ENCODE peak calls at places on chromosomes 16 and 17, in eight cellular contexts. O, M, T, W, L, Z, Y and V are unnamed samples.

GRCh38 chr17:71472809-71473789 is 647.7 kb upstream of the SOX9 start:
- DNase-seq in L (no peak), T (no peak), Z (no peak), M (peak), O (peak), W (no peak), Y (no peak), V (peak)

GRCh38 chr16:73885319-73885718 is 411.3 kb upstream of the PSMD7 start:
- DNase-seq in L (no peak), O (no peak), M (no peak), W (no peak), Y (no peak), T (no peak), Z (no peak), V (no peak)

GRCh38 chr16:50534556-50534955 is 13.6 kb upstream of the NKD1 start:
- DNase-seq in Y (no peak), Z (no peak), W (no peak), L (no peak), M (no peak), T (no peak), O (no peak), V (no peak)

GRCh38 chr16:4370570-4371480 is 823 bp upstream of the VASN start:
- DNase-seq in T (no peak), Z (no peak), M (peak), Y (peak), L (peak), W (peak), O (peak), V (peak)

GRCh38 chr16:29148867-29149272 is 164.0 kb downstream of the LAT start:
- DNase-seq in O (no peak), L (no peak), T (no peak), W (peak), M (no peak), Z (no peak), Y (no peak), V (no peak)

GRCh38 chr17:50088952-50089825 is 6.0 kb upstream of the PDK2 start:
- DNase-seq in T (no peak), W (no peak), O (no peak), Z (no peak), Y (no peak), L (no peak), M (no peak), V (no peak)

GRCh38 chr17:46194393-46195216 is 1.4 kb upstream of the KANSL1 start:
- DNase-seq in Y (no peak), W (no peak), M (no peak), L (peak), Z (peak), O (no peak), T (no peak), V (peak)

GRCh38 chr16:57645691-57646387 is 17.4 kb downstream of the ADGRG1 start:
- DNase-seq in L (no peak), M (no peak), W (peak), T (no peak), O (no peak), Y (no peak), Z (no peak), V (peak)

GRCh38 chr16:89956511-89957213 is 8.1 kb downstream of the DEF8 start:
- DNase-seq in T (no peak), Y (no peak), W (no peak), L (no peak), O (no peak), Z (no peak), M (no peak), V (no peak)

GRCh38 chr17:29059281-29059680 is 16.3 kb downstream of the PIPOX start:
- DNase-seq in W (no peak), O (no peak), T (no peak), Y (no peak), M (no peak), L (no peak), Z (no peak), V (peak)

GRCh38 chr16:66137853-66138252 is 228.6 kb upstream of the CDH5 start:
- DNase-seq in W (no peak), Z (no peak), O (no peak), M (no peak), Y (no peak), L (no peak), T (no peak), V (no peak)

GRCh38 chr17:69960755-69961154 is 114.3 kb upstream of the KCNJ16 start:
- DNase-seq in Y (peak), T (no peak), L (peak), O (peak), M (no peak), W (peak), Z (no peak), V (peak)

GRCh38 chr17:48565024-48565558 is 13.1 kb downstream of the HOXB4 start:
- DNase-seq in W (no peak), Y (no peak), M (no peak), T (no peak), L (no peak), Z (no peak), O (no peak), V (no peak)

GRCh38 chr17:48562934-48563333 is 15.2 kb downstream of the HOXB4 start:
- DNase-seq in M (no peak), Z (no peak), T (no peak), Y (no peak), L (no peak), O (no peak), W (no peak), V (no peak)

GRCh38 chr17:48563385-48563838 is 14.7 kb downstream of the HOXB4 start:
- DNase-seq in W (no peak), T (no peak), Y (no peak), O (no peak), M (no peak), L (no peak), Z (no peak), V (no peak)

GRCh38 chr17:48564200-48565023 is 13.7 kb downstream of the HOXB4 start:
- DNase-seq in Z (no peak), T (no peak), W (no peak), Y (no peak), O (no peak), L (no peak), M (no peak), V (no peak)

GRCh38 chr17:48563867-48564199 is 14.3 kb downstream of the HOXB4 start:
- DNase-seq in L (no peak), T (no peak), M (no peak), W (no peak), Z (no peak), O (no peak), Y (no peak), V (no peak)
- H3K4me3 ChIP-seq in L (peak), T (no peak), M (peak), W (peak), Z (no peak), O (peak), Y (no peak), V (peak)

GRCh38 chr17:13616031-13616430 is 14.3 kb upstream of the HS3ST3A1 start:
- DNase-seq in T (no peak), L (no peak), O (no peak), Z (no peak), M (no peak), Y (no peak), W (no peak), V (no peak)

DNA sequence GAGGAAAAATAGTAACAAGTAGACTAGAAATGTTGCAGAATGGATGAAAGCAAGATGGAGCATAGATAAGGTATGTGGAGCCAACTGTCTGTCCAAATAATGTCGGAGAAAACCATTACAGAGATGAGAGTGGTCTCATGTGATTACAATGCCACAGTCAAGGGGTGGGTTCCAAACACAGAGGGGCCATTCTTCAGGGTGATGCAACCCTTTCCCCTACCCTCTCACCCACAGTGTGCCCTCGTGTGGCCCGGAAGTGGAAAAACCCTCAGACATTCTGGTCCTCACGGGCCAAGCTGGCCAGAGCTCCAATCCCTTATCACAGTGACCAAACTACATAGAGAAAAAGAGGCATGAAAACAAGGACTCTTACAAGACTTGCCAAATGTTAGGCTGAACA is 17.7 kb upstream of the HS3ST3A1 start:
- DNase-seq in O (no peak), L (no peak), M (no peak), W (no peak), T (no peak), Z (no peak), Y (no peak), V (no peak)
- TF ChIP-seq CTCF in O (no peak), L (no peak), M (no peak), W (no peak), T (no peak), Z (no peak), Y (no peak), V (no peak)

GRCh38 chr17:41064301-41064700 is 1.4 kb downstream of the KRTAP2-4 start:
- DNase-seq in W (no peak), Y (no peak), L (no peak), Z (no peak), T (no peak), M (no peak), O (no peak), V (no peak)

GRCh38 chr17:41069031-41069430 is 3.4 kb upstream of the KRTAP2-4 start:
- DNase-seq in O (no peak), L (no peak), Z (no peak), T (no peak), W (no peak), Y (no peak), M (no peak), V (no peak)

GRCh38 chr17:41063449-41063848 is 2.2 kb downstream of the KRTAP2-4 start:
- DNase-seq in T (no peak), W (no peak), L (no peak), O (no peak), M (no peak), Z (no peak), Y (no peak), V (no peak)

GRCh38 chr17:41065829-41066624 is at the start of gene KRTAP2-4:
- DNase-seq in M (no peak), L (no peak), T (peak), Z (no peak), W (no peak), Y (no peak), O (no peak), V (peak)

GRCh38 chr17:41067281-41067680 is 1.6 kb upstream of the KRTAP2-4 start:
- DNase-seq in Z (no peak), O (no peak), Y (no peak), L (no peak), M (no peak), T (peak), W (no peak), V (no peak)
- H3K4me3 ChIP-seq in Z (no peak), O (no peak), Y (no peak), L (no peak), M (no peak), T (no peak), W (no peak), V (no peak)

GRCh38 chr17:79905832-79906231 is 66.6 kb upstream of the CBX4 start:
- DNase-seq in T (no peak), Y (no peak), L (no peak), O (no peak), M (no peak), Z (no peak), W (no peak), V (peak)
- TF ChIP-seq CTCF in T (no peak), Y (no peak), L (no peak), O (no peak), M (no peak), Z (no peak), W (no peak), V (peak)

GRCh38 chr17:31917065-31917529 is 15.6 kb upstream of the UTP6 start:
- DNase-seq in W (no peak), O (no peak), Z (no peak), T (no peak), Y (no peak), L (no peak), M (no peak), V (no peak)
- H3K4me3 ChIP-seq in W (peak), O (no peak), Z (no peak), T (no peak), Y (no peak), L (peak), M (no peak), V (no peak)

GRCh38 chr17:48239603-48239995 is 132.0 kb downstream of the SNX11 start:
- DNase-seq in Z (no peak), T (no peak), L (no peak), O (no peak), Y (no peak), W (no peak), M (no peak), V (no peak)

GRCh38 chr17:48240562-48241130 is 133.1 kb downstream of the SNX11 start:
- DNase-seq in T (no peak), O (no peak), M (no peak), W (no peak), L (no peak), Z (no peak), Y (no peak), V (peak)

GRCh38 chr17:48240122-48240521 is 132.6 kb downstream of the SNX11 start:
- DNase-seq in M (no peak), Z (no peak), T (no peak), Y (no peak), L (no peak), O (no peak), W (no peak), V (peak)

GRCh38 chr17:48241770-48242497 is 134.4 kb downstream of the SNX11 start:
- DNase-seq in Y (no peak), W (no peak), Z (no peak), L (no peak), M (no peak), O (no peak), T (no peak), V (no peak)

GRCh38 chr17:48241131-48241591 is 133.6 kb downstream of the SNX11 start:
- DNase-seq in Z (peak), L (peak), W (peak), O (no peak), Y (peak), T (peak), M (peak), V (peak)
- TF ChIP-seq CTCF in Z (no peak), L (no peak), W (no peak), O (no peak), Y (no peak), T (no peak), M (no peak), V (no peak)